ENCODE peak calls at places on chromosomes 12 and 14, in nine cellular contexts. J, P, N, D, X, K, R, I and V are unnamed samples.

GRCh38 chr12:29889737-29890136 is 106.0 kb upstream of the TMTC1 start:
- DNase-seq in J (peak), P (peak), N (no peak), D (peak), X (peak), K (peak), R (peak), I (peak), V (peak)

GRCh38 chr12:108982621-108983219 is 38.1 kb downstream of the SVOP start:
- DNase-seq in J (no peak), P (no peak), N (no peak), D (no peak), X (no peak), K (no peak), R (no peak), I (no peak), V (no peak)

GRCh38 chr12:54929998-54930397 is 54.6 kb downstream of the TESPA1 start:
- DNase-seq in J (no peak), P (no peak), N (no peak), D (no peak), X (no peak), K (no peak), R (no peak), I (no peak), V (no peak)

GRCh38 chr12:52038447-52038846 is 12.8 kb upstream of the NR4A1 start:
- DNase-seq in J (no peak), P (no peak), N (no peak), D (peak), X (no peak), K (no peak), R (no peak), I (no peak), V (no peak)

GRCh38 chr14:21978999-21979314 is 305.3 kb upstream of the OR4E1 start:
- DNase-seq in J (no peak), P (no peak), N (no peak), D (no peak), X (no peak), K (no peak), R (no peak), I (no peak), V (no peak)

GRCh38 chr12:84826925-84827324 is 85.7 kb downstream of the SLC6A15 start:
- DNase-seq in J (no peak), P (no peak), N (no peak), D (no peak), X (no peak), K (no peak), R (no peak), I (no peak), V (no peak)

GRCh38 chr14:102063808-102064429 is 22.9 kb downstream of the HSP90AA1 start:
- DNase-seq in J (peak), P (no peak), N (no peak), D (no peak), X (no peak), K (no peak), R (peak), I (no peak), V (no peak)

GRCh38 chr12:121530600-121531355 is 50.0 kb downstream of the KDM2B start:
- DNase-seq in J (no peak), P (no peak), N (peak), D (peak), X (peak), K (peak), R (peak), I (peak), V (peak)

GRCh38 chr12:57151741-57152407 is 4.5 kb upstream of the LRP1-AS start:
- DNase-seq in J (no peak), P (no peak), N (no peak), D (peak), X (no peak), K (no peak), R (no peak), I (peak), V (no peak)

GRCh38 chr12:95944108-95944704 is 1.1 kb downstream of the AMDHD1 start:
- DNase-seq in J (no peak), P (no peak), N (no peak), D (no peak), X (no peak), K (no peak), R (no peak), I (no peak), V (no peak)
- H3K27ac ChIP-seq in J (no peak), P (no peak), N (no peak), D (no peak), X (no peak), K (no peak), R (no peak), I (no peak), V (no peak)

DNA sequence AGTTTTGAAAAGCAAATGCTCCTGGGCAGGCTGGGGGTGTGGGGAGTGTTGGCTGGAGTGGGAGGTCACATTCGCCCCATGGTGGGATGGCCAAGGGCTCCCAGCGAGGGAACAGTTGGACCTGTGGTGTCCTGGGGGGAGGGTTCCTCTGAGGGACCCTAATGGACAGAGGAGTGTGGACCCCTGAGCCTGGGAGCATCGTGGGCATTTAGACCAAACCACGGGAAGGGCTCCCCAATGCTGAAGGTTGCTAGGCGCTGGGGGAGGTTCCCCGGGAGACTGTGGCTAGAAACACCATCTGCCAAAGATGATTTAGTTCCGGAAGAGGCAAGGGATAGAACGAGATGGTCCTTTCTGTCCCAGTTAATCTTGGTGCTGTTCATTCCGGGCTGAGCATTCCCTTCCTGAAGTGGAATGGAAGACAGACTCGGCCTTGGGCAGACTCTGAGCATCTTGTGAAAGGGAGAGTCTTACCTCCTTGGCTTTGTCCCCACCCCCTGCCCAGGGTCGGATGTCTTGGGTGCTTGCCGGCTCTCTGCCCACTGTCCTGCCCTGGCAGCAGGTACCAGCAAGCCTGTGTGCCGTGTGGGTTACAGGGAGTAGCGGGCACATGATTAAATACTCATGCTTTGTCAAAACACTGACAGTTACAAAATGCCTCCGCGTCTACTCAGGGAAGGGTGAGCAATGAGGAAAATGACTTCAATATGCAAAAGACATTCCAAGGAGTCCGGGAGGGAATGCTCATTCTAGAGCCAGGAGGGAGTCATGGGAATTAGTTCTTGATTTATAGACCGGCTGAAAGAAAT is 215.9 kb downstream of the CACNA1C start:
- DNase-seq in J (no peak), P (no peak), N (no peak), D (no peak), X (peak), K (no peak), R (no peak), I (no peak), V (no peak)
- H3K4me3 ChIP-seq in J (no peak), P (no peak), N (no peak), D (no peak), X (no peak), K (no peak), R (no peak), I (no peak), V (no peak)

DNA sequence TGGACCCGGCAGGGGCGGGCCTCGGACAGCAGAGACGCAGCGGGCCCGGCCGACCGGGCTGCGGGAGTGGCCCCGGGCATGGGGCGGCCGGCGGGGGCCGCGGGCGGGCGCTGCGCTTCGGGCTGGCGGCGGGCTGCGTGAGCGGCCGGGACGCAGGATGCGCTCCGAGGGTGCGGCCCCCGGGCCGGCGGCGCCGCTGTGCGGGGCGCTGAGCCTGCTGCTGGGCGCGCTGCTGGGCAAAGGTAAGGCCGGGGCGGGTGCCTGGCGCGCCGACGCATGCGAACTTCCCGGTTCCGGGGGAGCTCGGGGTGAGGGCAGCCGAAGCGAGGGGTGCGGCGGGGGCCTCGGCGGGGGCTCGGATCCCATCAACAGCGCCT is 264 bp downstream of the TMEM132C start:
- DNase-seq in J (no peak), P (no peak), N (no peak), D (no peak), X (no peak), K (no peak), R (peak), I (no peak), V (no peak)
- TF ChIP-seq CTCF in J (no peak), P (no peak), N (no peak), D (no peak), X (no peak), K (no peak), R (no peak), I (no peak), V (no peak)

GRCh38 chr12:82182601-82183000 is 175.6 kb downstream of the CCDC59 start:
- DNase-seq in J (no peak), P (no peak), N (no peak), D (no peak), X (no peak), K (no peak), R (no peak), I (peak), V (no peak)
- H3K27ac ChIP-seq in J (no peak), P (no peak), N (no peak), D (no peak), X (no peak), K (no peak), R (no peak), I (no peak), V (no peak)

DNA sequence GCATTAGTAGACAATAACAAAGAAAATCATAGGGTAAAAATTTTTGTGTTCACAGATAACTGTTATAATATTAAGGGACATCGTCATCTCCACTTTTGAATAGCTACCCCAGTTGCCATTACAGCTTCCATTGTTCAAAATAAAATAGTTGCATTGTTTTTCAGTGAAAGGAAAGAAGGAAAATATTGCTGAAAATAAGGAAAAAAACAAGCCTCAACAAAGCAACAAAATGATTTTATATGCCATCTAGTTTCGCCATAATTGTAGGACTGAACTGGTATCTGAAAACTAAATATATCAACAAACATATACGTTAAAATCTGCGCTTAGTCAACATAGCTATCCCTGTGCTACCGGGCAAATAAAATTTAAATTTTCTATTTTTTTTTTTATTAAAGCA is 3.3 kb downstream of the CDK17 start:
- DNase-seq in J (no peak), P (no peak), N (no peak), D (no peak), X (no peak), K (no peak), R (no peak), I (no peak), V (no peak)
- H3K4me3 ChIP-seq in J (no peak), P (no peak), N (no peak), D (no peak), X (no peak), K (no peak), R (no peak), I (peak), V (no peak)

GRCh38 chr12:67651380-67651695 is 2.8 kb downstream of the DYRK2 start:
- DNase-seq in J (no peak), P (peak), N (no peak), D (no peak), X (no peak), K (no peak), R (peak), I (peak), V (no peak)
- TF ChIP-seq CTCF in J (no peak), P (peak), N (no peak), D (no peak), X (peak), K (no peak), R (peak), I (peak), V (no peak)